ENCODE peak calls at places on chromosomes 7 and 10, in ten cellular contexts. One of them, this sample, is unnamed.

GRCh38 chr7:134856141-134856540 is 76.7 kb downstream of the CALD1 start:
- DNase-seq in Peyer's patch: no peak
- DNase-seq in Panc1: no peak
- DNase-seq in GM23248: peak; percentile 74
- DNase-seq in ovary: no peak
- DNase-seq in breast epithelium: no peak
- DNase-seq in uterus: no peak
- DNase-seq in cardiac muscle cell: no peak
- DNase-seq in HCT116: no peak
- DNase-seq in brain microvascular endothelial cell: no peak
- DNase-seq in this sample: no peak

GRCh38 chr10:59098811-59099452 is 77.5 kb upstream of the PHYHIPL start:
- DNase-seq in Peyer's patch: no peak
- DNase-seq in Panc1: no peak
- DNase-seq in GM23248: peak; percentile 63
- DNase-seq in ovary: no peak
- DNase-seq in breast epithelium: no peak
- DNase-seq in uterus: no peak
- DNase-seq in cardiac muscle cell: no peak
- DNase-seq in HCT116: no peak
- DNase-seq in brain microvascular endothelial cell: no peak
- DNase-seq in this sample: no peak

GRCh38 chr10:102208311-102209035 is 17.6 kb upstream of the ELOVL3 start:
- DNase-seq in Peyer's patch: no peak
- DNase-seq in Panc1: no peak
- DNase-seq in GM23248: no peak
- DNase-seq in ovary: no peak
- DNase-seq in breast epithelium: no peak
- DNase-seq in uterus: no peak
- DNase-seq in cardiac muscle cell: no peak
- DNase-seq in HCT116: no peak
- DNase-seq in brain microvascular endothelial cell: no peak
- DNase-seq in this sample: no peak

GRCh38 chr7:97167749-97168148 is 50.3 kb downstream of the SDHAF3 start:
- DNase-seq in Peyer's patch: no peak
- DNase-seq in Panc1: no peak
- DNase-seq in GM23248: no peak
- DNase-seq in ovary: no peak
- DNase-seq in breast epithelium: no peak
- DNase-seq in uterus: no peak
- DNase-seq in cardiac muscle cell: no peak
- DNase-seq in HCT116: no peak
- DNase-seq in brain microvascular endothelial cell: no peak
- DNase-seq in this sample: no peak

GRCh38 chr7:117386125-117386709 is 41.1 kb downstream of the ASZ1 start:
- DNase-seq in Peyer's patch: no peak
- DNase-seq in Panc1: no peak
- DNase-seq in GM23248: peak; percentile 54
- DNase-seq in ovary: no peak
- DNase-seq in breast epithelium: no peak
- DNase-seq in uterus: no peak
- DNase-seq in cardiac muscle cell: no peak
- DNase-seq in HCT116: no peak
- DNase-seq in brain microvascular endothelial cell: peak; percentile 26
- DNase-seq in this sample: no peak

GRCh38 chr10:51867956-51868355 is 168.6 kb upstream of the CSTF2T start:
- DNase-seq in Peyer's patch: no peak
- DNase-seq in Panc1: peak; percentile 5
- DNase-seq in GM23248: peak; percentile 94
- DNase-seq in ovary: no peak
- DNase-seq in breast epithelium: no peak
- DNase-seq in uterus: no peak
- DNase-seq in cardiac muscle cell: no peak
- DNase-seq in HCT116: no peak
- DNase-seq in brain microvascular endothelial cell: peak; percentile 74
- DNase-seq in this sample: no peak

GRCh38 chr7:92835140-92835850 is 1.1 kb downstream of the CDK6 start:
- DNase-seq in Peyer's patch: peak; percentile 75
- DNase-seq in Panc1: no peak
- DNase-seq in GM23248: peak; percentile 88
- DNase-seq in ovary: peak; percentile 46
- DNase-seq in breast epithelium: peak; percentile 33
- DNase-seq in uterus: peak; percentile 29
- DNase-seq in cardiac muscle cell: peak; percentile 88
- DNase-seq in HCT116: peak; percentile 72
- DNase-seq in brain microvascular endothelial cell: peak; percentile 79
- DNase-seq in this sample: peak; percentile 78

GRCh38 chr7:152925412-152926147 is 166.0 kb downstream of the ACTR3B start:
- DNase-seq in Peyer's patch: no peak
- DNase-seq in Panc1: no peak
- DNase-seq in GM23248: no peak
- DNase-seq in ovary: no peak
- DNase-seq in breast epithelium: peak; percentile 7
- DNase-seq in uterus: no peak
- DNase-seq in cardiac muscle cell: peak; percentile 81
- DNase-seq in HCT116: no peak
- DNase-seq in brain microvascular endothelial cell: no peak
- DNase-seq in this sample: no peak

GRCh38 chr7:85115862-85116261 is 71.0 kb downstream of the SEMA3D start:
- DNase-seq in Peyer's patch: no peak
- DNase-seq in Panc1: no peak
- DNase-seq in GM23248: no peak
- DNase-seq in ovary: no peak
- DNase-seq in breast epithelium: no peak
- DNase-seq in uterus: no peak
- DNase-seq in cardiac muscle cell: no peak
- DNase-seq in HCT116: no peak
- DNase-seq in brain microvascular endothelial cell: no peak
- DNase-seq in this sample: no peak

GRCh38 chr10:125083576-125083920 is 76.8 kb downstream of the CTBP2 start:
- DNase-seq in Peyer's patch: peak; percentile 44
- DNase-seq in Panc1: peak; percentile 65
- DNase-seq in GM23248: peak; percentile 70
- DNase-seq in ovary: no peak
- DNase-seq in breast epithelium: no peak
- DNase-seq in uterus: no peak
- DNase-seq in cardiac muscle cell: no peak
- DNase-seq in HCT116: no peak
- DNase-seq in brain microvascular endothelial cell: peak; percentile 95
- DNase-seq in this sample: peak; percentile 55

GRCh38 chr7:757741-758163 is 30.7 kb upstream of the PRKAR1B start:
- DNase-seq in Peyer's patch: peak; percentile 29
- DNase-seq in Panc1: no peak
- DNase-seq in GM23248: no peak
- DNase-seq in ovary: no peak
- DNase-seq in breast epithelium: no peak
- DNase-seq in uterus: no peak
- DNase-seq in cardiac muscle cell: no peak
- DNase-seq in HCT116: no peak
- DNase-seq in brain microvascular endothelial cell: no peak
- DNase-seq in this sample: peak; percentile 43

GRCh38 chr7:754531-755420 is 27.7 kb upstream of the PRKAR1B start:
- DNase-seq in Peyer's patch: peak; percentile 35
- DNase-seq in Panc1: no peak
- DNase-seq in GM23248: no peak
- DNase-seq in ovary: peak; percentile 7
- DNase-seq in breast epithelium: no peak
- DNase-seq in uterus: no peak
- DNase-seq in cardiac muscle cell: no peak
- DNase-seq in HCT116: no peak
- DNase-seq in brain microvascular endothelial cell: no peak
- DNase-seq in this sample: peak; percentile 58

GRCh38 chr7:756231-756927 is 29.3 kb upstream of the PRKAR1B start:
- DNase-seq in Peyer's patch: no peak
- DNase-seq in Panc1: no peak
- DNase-seq in GM23248: no peak
- DNase-seq in ovary: peak; percentile 3
- DNase-seq in breast epithelium: no peak
- DNase-seq in uterus: no peak
- DNase-seq in cardiac muscle cell: no peak
- DNase-seq in HCT116: no peak
- DNase-seq in brain microvascular endothelial cell: no peak
- DNase-seq in this sample: peak; percentile 58

GRCh38 chr7:759569-759968 is 32.5 kb upstream of the PRKAR1B start:
- DNase-seq in Peyer's patch: no peak
- DNase-seq in Panc1: no peak
- DNase-seq in GM23248: no peak
- DNase-seq in ovary: no peak
- DNase-seq in breast epithelium: no peak
- DNase-seq in uterus: no peak
- DNase-seq in cardiac muscle cell: no peak
- DNase-seq in HCT116: no peak
- DNase-seq in brain microvascular endothelial cell: no peak
- DNase-seq in this sample: no peak

GRCh38 chr7:756928-757560 is 30.0 kb upstream of the PRKAR1B start:
- DNase-seq in Peyer's patch: peak; percentile 41
- DNase-seq in Panc1: no peak
- DNase-seq in GM23248: no peak
- DNase-seq in ovary: no peak
- DNase-seq in breast epithelium: no peak
- DNase-seq in uterus: no peak
- DNase-seq in cardiac muscle cell: no peak
- DNase-seq in HCT116: no peak
- DNase-seq in brain microvascular endothelial cell: no peak
- DNase-seq in this sample: peak; percentile 61
- H3K4me3 ChIP-seq in Peyer's patch: no peak overlapping the region
- H3K4me3 ChIP-seq in Panc1: no peak overlapping the region
- H3K4me3 ChIP-seq in GM23248: no peak overlapping the region
- H3K4me3 ChIP-seq in ovary: no peak overlapping the region
- H3K4me3 ChIP-seq in breast epithelium: no peak overlapping the region
- H3K4me3 ChIP-seq in uterus: no peak overlapping the region
- H3K4me3 ChIP-seq in cardiac muscle cell: no peak overlapping the region
- H3K4me3 ChIP-seq in HCT116: no peak overlapping the region
- H3K4me3 ChIP-seq in brain microvascular endothelial cell: no peak overlapping the region
- H3K4me3 ChIP-seq in this sample: no peak overlapping the region

DNA sequence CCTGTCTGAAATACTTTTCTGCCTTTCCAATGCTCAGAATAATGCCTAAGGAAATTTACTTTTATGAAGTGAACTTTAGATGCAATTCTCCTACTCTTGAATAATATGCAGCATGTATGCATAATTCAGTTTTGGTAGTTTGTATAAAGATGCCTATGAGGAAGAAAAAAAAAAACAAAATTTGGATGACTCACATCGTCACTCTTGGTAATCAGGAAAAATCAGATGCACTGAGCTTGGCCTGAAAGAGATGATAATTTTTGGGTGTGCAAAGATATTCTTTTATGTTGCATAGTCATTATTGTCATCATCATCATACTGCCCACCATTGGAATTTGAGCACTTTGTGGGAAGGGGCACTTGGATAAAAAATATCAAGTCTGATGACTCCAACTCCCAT is 382.1 kb downstream of the ANKRD7 start:
- DNase-seq in Peyer's patch: no peak
- DNase-seq in Panc1: no peak
- DNase-seq in GM23248: no peak
- DNase-seq in ovary: no peak
- DNase-seq in breast epithelium: no peak
- DNase-seq in uterus: no peak
- DNase-seq in cardiac muscle cell: no peak
- DNase-seq in HCT116: no peak
- DNase-seq in brain microvascular endothelial cell: no peak
- DNase-seq in this sample: no peak
- H3K27me3 ChIP-seq in Peyer's patch: no peaks in the 10 kb centered on the region
- H3K27me3 ChIP-seq in Panc1: no peaks in the 10 kb centered on the region
- H3K27me3 ChIP-seq in GM23248: no peaks in the 10 kb centered on the region
- H3K27me3 ChIP-seq in ovary: no peaks in the 10 kb centered on the region
- H3K27me3 ChIP-seq in breast epithelium: no peaks in the 10 kb centered on the region
- H3K27me3 ChIP-seq in uterus: no peaks in the 10 kb centered on the region
- H3K27me3 ChIP-seq in cardiac muscle cell: no peaks in the 10 kb centered on the region
- H3K27me3 ChIP-seq in HCT116: no peaks in the 10 kb centered on the region
- H3K27me3 ChIP-seq in brain microvascular endothelial cell: no peaks in the 10 kb centered on the region
- H3K27me3 ChIP-seq in this sample: no peaks in the 10 kb centered on the region

GRCh38 chr7:26549281-26549943 is 257.8 kb downstream of the SNX10 start:
- DNase-seq in Peyer's patch: no peak
- DNase-seq in Panc1: no peak
- DNase-seq in GM23248: no peak
- DNase-seq in ovary: no peak
- DNase-seq in breast epithelium: no peak
- DNase-seq in uterus: peak; percentile 17
- DNase-seq in cardiac muscle cell: no peak
- DNase-seq in HCT116: no peak
- DNase-seq in brain microvascular endothelial cell: no peak
- DNase-seq in this sample: no peak
- H3K4me3 ChIP-seq in Peyer's patch: no peak overlapping the region
- H3K4me3 ChIP-seq in Panc1: no peak overlapping the region
- H3K4me3 ChIP-seq in GM23248: no peak overlapping the region
- H3K4me3 ChIP-seq in ovary: no peak overlapping the region
- H3K4me3 ChIP-seq in breast epithelium: no peak overlapping the region
- H3K4me3 ChIP-seq in uterus: no peak overlapping the region
- H3K4me3 ChIP-seq in cardiac muscle cell: no peak overlapping the region
- H3K4me3 ChIP-seq in HCT116: no peak overlapping the region
- H3K4me3 ChIP-seq in brain microvascular endothelial cell: no peak overlapping the region
- H3K4me3 ChIP-seq in this sample: no peak overlapping the region

DNA sequence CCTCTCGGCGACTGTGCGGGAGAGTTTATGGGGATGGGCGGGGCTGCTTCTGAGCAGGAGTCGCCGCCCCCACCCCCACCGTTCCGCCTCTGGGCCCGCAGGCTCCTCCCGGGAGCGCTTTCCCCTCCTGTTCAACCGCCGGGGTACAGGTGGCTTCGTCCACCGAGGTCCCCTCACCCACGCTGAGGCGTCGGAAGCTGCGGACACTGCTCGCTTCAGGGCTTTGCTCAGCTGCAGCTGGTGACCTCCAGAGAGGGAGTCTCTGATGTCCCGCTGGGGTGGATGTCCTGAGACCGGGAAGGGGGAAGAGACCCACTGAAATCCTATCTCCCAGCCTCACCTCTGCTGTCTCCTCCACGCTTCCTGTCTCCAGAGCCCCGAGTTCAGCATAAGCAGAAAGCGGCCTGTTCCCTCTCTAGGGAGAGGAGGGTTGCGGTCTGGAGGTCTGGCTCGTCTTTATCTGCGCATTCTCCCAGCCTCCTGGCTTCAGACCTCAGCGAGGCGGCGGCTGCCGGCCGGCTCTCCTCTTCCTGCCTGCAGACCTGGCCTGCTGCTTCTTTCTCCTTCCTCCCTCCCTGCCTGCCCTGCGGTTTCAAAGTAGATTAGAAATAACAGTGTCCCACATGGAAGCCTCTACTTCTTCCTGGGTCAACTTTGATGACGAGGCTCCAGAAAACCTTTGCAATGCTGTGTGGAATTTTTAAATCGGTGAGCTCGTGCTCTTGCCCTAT is 1.8 kb downstream of the CYP2E1 start:
- DNase-seq in Peyer's patch: no peak
- DNase-seq in Panc1: no peak
- DNase-seq in GM23248: peak; percentile 35
- DNase-seq in ovary: no peak
- DNase-seq in breast epithelium: no peak
- DNase-seq in uterus: no peak
- DNase-seq in cardiac muscle cell: no peak
- DNase-seq in HCT116: no peak
- DNase-seq in brain microvascular endothelial cell: peak; percentile 4
- DNase-seq in this sample: no peak
- H3K27me3 ChIP-seq in Peyer's patch: no peaks in the 10 kb centered on the region
- H3K27me3 ChIP-seq in Panc1: peaks cover 7% of the 10 kb centered on the region
- H3K27me3 ChIP-seq in GM23248: peaks cover 43% of the 10 kb centered on the region
- H3K27me3 ChIP-seq in ovary: peaks cover 4% of the 10 kb centered on the region
- H3K27me3 ChIP-seq in breast epithelium: no peaks in the 10 kb centered on the region
- H3K27me3 ChIP-seq in uterus: no peaks in the 10 kb centered on the region
- H3K27me3 ChIP-seq in cardiac muscle cell: no peaks in the 10 kb centered on the region
- H3K27me3 ChIP-seq in HCT116: no peaks in the 10 kb centered on the region
- H3K27me3 ChIP-seq in brain microvascular endothelial cell: peaks cover 39% of the 10 kb centered on the region
- H3K27me3 ChIP-seq in this sample: peaks cover 58% of the 10 kb centered on the region

GRCh38 chr10:132248455-132249231 is 59.1 kb downstream of the STK32C start:
- DNase-seq in Peyer's patch: peak; percentile 65
- DNase-seq in Panc1: no peak
- DNase-seq in GM23248: peak; percentile 57
- DNase-seq in ovary: no peak
- DNase-seq in breast epithelium: no peak
- DNase-seq in uterus: no peak
- DNase-seq in cardiac muscle cell: peak; percentile 60
- DNase-seq in HCT116: peak; percentile 4
- DNase-seq in brain microvascular endothelial cell: no peak
- DNase-seq in this sample: peak; percentile 80
- H3K4me3 ChIP-seq in Peyer's patch: peak overlapping the region; percentile 6
- H3K4me3 ChIP-seq in Panc1: peak overlapping the region; percentile 66
- H3K4me3 ChIP-seq in GM23248: no peak overlapping the region
- H3K4me3 ChIP-seq in ovary: no peak overlapping the region
- H3K4me3 ChIP-seq in breast epithelium: peak overlapping the region; percentile 47
- H3K4me3 ChIP-seq in uterus: no peak overlapping the region
- H3K4me3 ChIP-seq in cardiac muscle cell: peak overlapping the region; percentile 25
- H3K4me3 ChIP-seq in HCT116: peak overlapping the region; percentile 57
- H3K4me3 ChIP-seq in brain microvascular endothelial cell: peak overlapping the region; percentile 17
- H3K4me3 ChIP-seq in this sample: peak overlapping the region; percentile 21

This sample was measured in upper lobe of right lung.